ENCODE peak calls at places on chromosomes 1 and 21, in four cellular contexts. J is mesendoderm, R is pancreas, C is RWPE2. O is an unnamed sample.

GRCh38 chr1:185444651-185445050 is 127.6 kb upstream of the IVNS1ABP start:
- DNase-seq in J (peak; percentile 55), R (no peak), C (no peak), O (peak; percentile 16)

GRCh38 chr1:11180342-11180744 is 8.8 kb upstream of the ANGPTL7 start:
- DNase-seq in J (no peak), R (no peak), C (no peak), O (no peak)

GRCh38 chr1:182602945-182603645 is 1.1 kb downstream of the RGS16 start:
- DNase-seq in J (no peak), R (no peak), C (no peak), O (no peak)

GRCh38 chr1:39977202-39977601 is 22.3 kb downstream of the MFSD2A start:
- DNase-seq in J (no peak), R (no peak), C (no peak), O (no peak)

GRCh38 chr1:235635938-235636663 is 13.5 kb downstream of the GNG4 start:
- DNase-seq in J (no peak), R (peak; percentile 39), C (no peak), O (no peak)

GRCh38 chr1:205492201-205492667 is 12.2 kb upstream of the CDK18 start:
- DNase-seq in J (peak; percentile 66), R (no peak), C (no peak), O (no peak)

GRCh38 chr1:38246955-38247952 is 200.7 kb upstream of the POU3F1 start:
- DNase-seq in J (no peak), R (no peak), C (no peak), O (no peak)

GRCh38 chr1:38727629-38728175 is 131.9 kb downstream of the RRAGC start:
- DNase-seq in J (no peak), R (no peak), C (no peak), O (peak; percentile 86)

GRCh38 chr1:70509996-70510876 is 99.2 kb downstream of the CTH start:
- DNase-seq in J (peak; percentile 79), R (no peak), C (no peak), O (peak; percentile 89)

GRCh38 chr1:87331319-87332269 is 2.9 kb downstream of the LMO4 start:
- DNase-seq in J (peak; percentile 96), R (peak; percentile 87), C (peak; percentile 74), O (peak; percentile 94)

GRCh38 chr1:200631375-200631774 is 10.8 kb upstream of the KIF14 start:
- DNase-seq in J (no peak), R (no peak), C (no peak), O (no peak)

GRCh38 chr21:42016364-42016985 is 6.3 kb upstream of the ZBTB21 start:
- DNase-seq in J (no peak), R (no peak), C (no peak), O (no peak)

GRCh38 chr1:41514381-41514780 is 29.9 kb upstream of the EDN2 start:
- DNase-seq in J (no peak), R (no peak), C (no peak), O (no peak)

GRCh38 chr1:6869002-6869380 is 83.7 kb downstream of the CAMTA1 start:
- DNase-seq in J (no peak), R (no peak), C (no peak), O (no peak)

GRCh38 chr1:205581321-205581980 is 50.4 kb downstream of the ELK4 start:
- DNase-seq in J (no peak), R (no peak), C (peak; percentile 36), O (no peak)

GRCh38 chr1:45327644-45328515 is 1.2 kb downstream of the HPDL start:
- DNase-seq in J (peak; percentile 70), R (no peak), C (no peak), O (peak; percentile 46)

GRCh38 chr1:45328680-45329079 is 2.0 kb downstream of the HPDL start:
- DNase-seq in J (peak; percentile 67), R (no peak), C (no peak), O (peak; percentile 33)

GRCh38 chr1:45329445-45329844 is 2.8 kb downstream of the HPDL start:
- DNase-seq in J (peak; percentile 98), R (no peak), C (no peak), O (peak; percentile 72)

GRCh38 chr1:45325816-45326506 is 734 bp upstream of the HPDL start:
- DNase-seq in J (no peak), R (no peak), C (no peak), O (no peak)

DNA sequence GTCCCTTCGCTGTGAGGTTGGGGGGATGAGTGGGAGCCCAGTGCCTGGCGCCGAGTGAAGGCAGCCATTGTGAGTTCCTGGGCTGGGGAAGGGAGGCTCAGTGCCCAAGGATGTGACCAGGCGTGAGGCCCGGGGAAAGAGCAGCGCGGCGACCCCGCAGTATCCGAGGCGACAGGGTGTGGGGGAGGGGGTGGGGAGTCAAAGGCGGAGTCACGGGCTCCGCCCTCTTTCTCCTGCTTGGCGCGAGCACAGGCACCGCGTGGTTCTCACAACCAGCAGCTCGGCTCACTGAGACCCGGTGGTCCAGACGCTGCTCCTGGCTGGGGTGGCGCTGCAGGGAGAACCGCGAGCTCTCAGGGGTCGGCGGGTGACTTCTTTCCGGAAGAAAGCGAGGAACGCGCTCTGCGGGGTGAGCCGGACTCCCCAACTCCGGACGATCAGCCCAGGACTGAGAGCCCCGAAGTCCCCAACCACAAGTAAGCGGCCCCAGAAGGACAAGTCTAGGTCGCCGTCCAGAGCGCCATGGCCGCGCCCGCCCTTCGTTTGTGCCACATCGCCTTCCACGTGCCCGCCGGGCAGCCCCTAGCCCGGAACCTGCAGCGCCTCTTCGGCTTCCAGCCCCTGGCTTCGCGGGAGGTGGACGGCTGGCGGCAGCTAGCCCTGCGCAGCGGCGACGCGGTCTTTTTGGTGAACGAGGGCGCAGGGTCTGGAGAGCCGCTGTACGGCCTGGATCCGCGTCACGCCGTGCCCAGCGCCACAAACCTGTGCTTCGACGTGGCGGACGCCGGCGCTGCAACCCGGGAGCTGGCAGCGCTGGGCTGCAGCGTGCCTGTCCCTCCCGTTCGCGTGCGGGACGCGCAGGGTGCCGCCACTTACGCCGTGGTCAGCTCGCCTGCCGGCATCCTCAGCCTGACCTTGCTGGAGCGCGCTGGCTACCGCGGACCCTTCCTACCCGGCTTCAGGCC is at the start of gene HPDL:
- DNase-seq in J (peak; percentile 96), R (peak; percentile 75), C (no peak), O (peak; percentile 95)
- H3K4me1 ChIP-seq in J (peaks cover 13% of the 10 kb centered on the region), R (peaks cover 5% of the 10 kb centered on the region), C (peaks cover 8% of the 10 kb centered on the region), O (peaks cover 33% of the 10 kb centered on the region)

DNA sequence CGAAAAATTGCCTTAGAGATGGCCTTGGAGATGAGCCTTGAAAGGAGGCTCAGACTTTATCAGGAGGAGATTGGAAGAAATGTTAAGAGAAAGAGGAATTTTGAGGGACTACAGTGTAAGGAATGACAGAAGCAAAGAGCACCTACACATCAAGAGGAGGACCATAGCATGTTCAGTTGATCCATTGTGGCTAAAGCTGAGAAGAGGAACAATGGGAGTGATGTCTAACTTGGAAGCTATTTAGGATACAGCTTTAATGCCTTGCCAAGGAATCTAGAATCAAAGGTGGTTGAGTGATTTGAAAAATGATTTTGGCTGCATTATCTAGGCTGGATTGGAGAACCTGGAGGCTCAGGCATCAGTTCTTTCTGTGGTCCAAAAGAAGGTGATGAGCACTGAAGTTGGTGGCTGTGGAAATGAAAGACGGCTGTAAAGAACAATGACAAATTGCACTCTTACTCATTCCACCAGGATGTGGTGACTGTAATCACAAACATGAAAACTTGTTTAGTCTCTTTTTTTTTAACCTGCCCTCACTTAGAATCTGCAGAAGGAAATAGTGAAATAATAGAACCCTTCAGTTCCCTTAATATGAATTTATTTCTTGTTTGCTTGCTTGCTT is 11.3 kb downstream of the FAM20B start:
- DNase-seq in J (no peak), R (no peak), C (no peak), O (no peak)
- H3K4me1 ChIP-seq in J (no peaks in the 10 kb centered on the region), R (peaks cover 16% of the 10 kb centered on the region), C (peaks cover 21% of the 10 kb centered on the region), O (peaks cover 21% of the 10 kb centered on the region)

DNA sequence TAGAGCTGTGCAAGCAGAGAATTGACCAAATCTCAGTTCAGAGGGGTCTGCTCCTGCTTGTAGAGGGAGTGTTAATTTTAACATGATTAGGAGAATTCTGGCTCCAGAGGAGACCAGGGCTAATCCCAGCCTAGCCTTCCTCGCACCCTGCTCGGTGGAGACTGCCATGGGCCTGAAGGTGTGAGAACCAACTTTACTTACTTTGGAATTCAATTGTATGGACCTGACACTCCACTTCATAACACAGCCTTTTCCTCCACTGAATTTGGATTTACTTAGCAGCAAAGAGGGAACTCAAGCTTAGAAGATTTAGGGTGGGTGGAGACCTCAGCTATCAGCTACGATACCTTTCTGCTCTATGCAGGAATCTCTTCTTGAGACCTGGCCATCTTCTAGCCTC is 11.5 kb downstream of the PLXNA2 start:
- DNase-seq in J (peak; percentile 64), R (no peak), C (no peak), O (no peak)
- H3K4me1 ChIP-seq in J (peaks cover 49% of the 10 kb centered on the region), R (peaks cover 73% of the 10 kb centered on the region), C (peaks cover 48% of the 10 kb centered on the region), O (peaks cover 23% of the 10 kb centered on the region)

GRCh38 chr1:30805301-30806003 is 47.9 kb upstream of the LAPTM5 start:
- DNase-seq in J (no peak), R (no peak), C (no peak), O (no peak)

GRCh38 chr1:30808067-30808662 is 50.6 kb upstream of the LAPTM5 start:
- DNase-seq in J (no peak), R (no peak), C (no peak), O (no peak)

GRCh38 chr1:30804822-30805221 is 47.2 kb upstream of the LAPTM5 start:
- DNase-seq in J (peak; percentile 61), R (no peak), C (no peak), O (no peak)

GRCh38 chr1:30807318-30808066 is 49.9 kb upstream of the LAPTM5 start:
- DNase-seq in J (no peak), R (no peak), C (no peak), O (no peak)

GRCh38 chr1:30806381-30807317 is 49.1 kb upstream of the LAPTM5 start:
- DNase-seq in J (no peak), R (no peak), C (no peak), O (no peak)
- H3K4me1 ChIP-seq in J (peaks cover 1% of the 10 kb centered on the region), R (no peaks in the 10 kb centered on the region), C (peaks cover 15% of the 10 kb centered on the region), O (peaks cover 32% of the 10 kb centered on the region)

DNA sequence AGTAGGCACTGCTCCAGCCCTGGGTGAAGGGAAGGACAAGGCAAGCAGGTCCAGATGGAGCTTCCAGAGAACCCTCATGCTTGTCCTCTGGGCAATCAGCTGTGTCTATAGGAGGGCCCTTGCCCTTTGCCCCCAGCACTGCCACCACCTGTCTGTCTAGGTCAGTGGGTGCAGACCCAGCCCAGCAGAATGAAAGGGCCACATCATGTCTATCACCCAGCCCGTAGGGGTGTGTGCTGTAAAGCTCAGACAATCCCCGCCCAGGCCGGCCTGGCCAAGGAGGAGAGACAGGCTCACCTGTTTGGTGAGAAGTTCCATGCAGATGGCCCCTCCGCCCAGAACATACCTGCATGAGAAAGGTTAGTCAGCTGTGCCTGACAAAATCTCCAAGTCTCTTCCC is 7.0 kb downstream of the UBE2Q1 start:
- DNase-seq in J (no peak), R (no peak), C (no peak), O (no peak)
- H3K4me1 ChIP-seq in J (peaks cover 3% of the 10 kb centered on the region), R (peaks cover 29% of the 10 kb centered on the region), C (peaks cover 3% of the 10 kb centered on the region), O (peaks cover 4% of the 10 kb centered on the region)

GRCh38 chr1:116763787-116764465 is 9.7 kb downstream of the CD2 start:
- DNase-seq in J (peak; percentile 61), R (no peak), C (no peak), O (peak; percentile 72)
- H3K4me1 ChIP-seq in J (no peaks in the 10 kb centered on the region), R (no peaks in the 10 kb centered on the region), C (no peaks in the 10 kb centered on the region), O (no peaks in the 10 kb centered on the region)

DNA sequence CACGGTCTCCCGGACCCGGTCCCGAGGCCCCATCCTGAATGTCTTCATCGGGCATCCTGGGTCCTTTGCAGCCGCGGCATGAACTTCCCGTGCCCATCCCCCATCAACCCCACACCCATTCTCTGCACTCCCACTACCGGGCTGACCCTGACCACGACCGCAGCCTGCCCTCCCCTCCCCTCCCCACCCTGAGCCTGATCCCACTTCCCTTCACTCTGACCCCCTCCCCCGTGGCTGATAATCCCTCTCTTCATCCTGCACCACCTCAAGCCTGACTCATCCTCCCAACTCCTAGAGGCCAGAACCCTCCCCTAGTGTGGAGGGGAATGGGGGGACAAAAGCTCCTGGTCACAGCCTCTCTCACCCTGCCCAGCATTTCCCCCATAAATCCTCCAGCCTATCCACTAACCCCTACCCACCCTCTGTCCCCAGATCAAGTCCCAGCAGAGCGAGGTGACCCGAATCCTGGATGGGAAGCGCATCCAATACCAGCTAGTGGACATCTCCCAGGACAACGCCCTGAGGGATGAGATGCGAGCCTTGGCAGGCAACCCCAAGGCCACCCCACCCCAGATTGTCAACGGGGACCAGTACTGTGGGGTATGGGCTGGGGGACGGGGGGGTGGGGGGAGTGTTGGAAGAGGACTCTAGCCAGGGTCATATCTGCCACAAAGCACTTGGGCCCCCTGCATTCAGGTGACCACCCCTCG is 602 bp downstream of the SH3BGRL3 start:
- DNase-seq in J (peak; percentile 45), R (no peak), C (peak; percentile 56), O (peak; percentile 37)
- H3K4me1 ChIP-seq in J (peaks cover 13% of the 10 kb centered on the region), R (peaks cover 36% of the 10 kb centered on the region), C (peaks cover 50% of the 10 kb centered on the region), O (peaks cover 19% of the 10 kb centered on the region)

O was measured in GM23338.